ENCODE peak calls at places on chromosomes 12 and 14, in six cellular contexts. A, Q, E, U, K and O are unnamed samples.

GRCh38 chr12:64571346-64571745 is 38.9 kb upstream of the RASSF3 start:
- DNase-seq in K (no peak), U (no peak), Q (no peak), A (no peak), E (no peak), O (no peak)

GRCh38 chr14:23112359-23113178 is 6.5 kb downstream of the CEBPE start:
- DNase-seq in K (no peak), Q (no peak), E (no peak), A (no peak), U (no peak), O (peak)

GRCh38 chr12:9870311-9870866 is 1.2 kb upstream of the CLEC2B start:
- DNase-seq in K (no peak), E (no peak), A (no peak), Q (peak), U (no peak), O (no peak)

GRCh38 chr12:106118278-106118820 is 20.4 kb downstream of the NUAK1 start:
- DNase-seq in A (no peak), U (no peak), K (no peak), E (no peak), Q (no peak), O (no peak)

GRCh38 chr12:49636574-49636973 is 13.2 kb downstream of the PRPF40B start:
- DNase-seq in Q (no peak), U (no peak), K (no peak), A (no peak), E (no peak), O (no peak)

GRCh38 chr12:23719493-23719892 is 230.0 kb downstream of the SOX5 start:
- DNase-seq in U (no peak), K (no peak), Q (no peak), A (no peak), E (no peak), O (no peak)

GRCh38 chr12:52838871-52839446 is 4.8 kb upstream of the KRT79 start:
- DNase-seq in A (no peak), K (no peak), E (no peak), Q (no peak), U (no peak), O (no peak)

GRCh38 chr14:74257988-74258704 is 18.9 kb downstream of the VSX2 start:
- DNase-seq in U (no peak), A (no peak), K (no peak), E (no peak), Q (no peak), O (no peak)

GRCh38 chr12:57614178-57614947 is 3.1 kb downstream of the ARHGEF25 start:
- DNase-seq in Q (no peak), U (peak), E (no peak), A (no peak), K (no peak), O (no peak)

GRCh38 chr12:93113317-93114006 is 184.4 kb upstream of the EEA1 start:
- DNase-seq in E (no peak), A (no peak), Q (no peak), U (no peak), K (no peak), O (no peak)

GRCh38 chr14:29671034-29671433 is 256.6 kb downstream of the PRKD1 start:
- DNase-seq in K (no peak), U (no peak), Q (peak), A (no peak), E (no peak), O (no peak)

GRCh38 chr14:72796935-72797334 is 97.0 kb downstream of the DPF3 start:
- DNase-seq in K (no peak), A (no peak), U (no peak), Q (no peak), E (no peak), O (no peak)

GRCh38 chr12:72272731-72273498 is 745 bp downstream of the TRHDE start:
- DNase-seq in A (peak), U (peak), E (no peak), K (no peak), Q (peak), O (no peak)

GRCh38 chr12:93139028-93139665 is 210.1 kb upstream of the EEA1 start:
- DNase-seq in A (no peak), U (peak), E (no peak), Q (no peak), K (no peak), O (peak)

GRCh38 chr12:49334226-49334625 is 2.8 kb downstream of the C1QL4 start:
- DNase-seq in E (no peak), A (no peak), Q (no peak), U (no peak), K (no peak), O (no peak)

GRCh38 chr12:101719566-101719965 is 19.7 kb downstream of the SYCP3 start:
- DNase-seq in Q (peak), A (no peak), K (no peak), E (no peak), U (no peak), O (no peak)

GRCh38 chr12:117847371-117847770 is 121.4 kb downstream of the KSR2 start:
- DNase-seq in E (no peak), Q (no peak), K (no peak), A (no peak), U (no peak), O (no peak)

GRCh38 chr12:115023279-115023678 is 339.3 kb upstream of the TBX3 start:
- DNase-seq in K (no peak), A (no peak), Q (no peak), U (no peak), E (no peak), O (no peak)

GRCh38 chr12:49121047-49121696 is 10.0 kb downstream of the TUBA1B start:
- DNase-seq in Q (peak), E (no peak), A (no peak), U (no peak), K (no peak), O (no peak)

GRCh38 chr12:4649358-4649661 is 396 bp downstream of the NDUFA9 start:
- DNase-seq in Q (no peak), U (no peak), E (no peak), A (no peak), K (no peak), O (no peak)

GRCh38 chr14:101360045-101360931 is 201.0 kb upstream of the DIO3 start:
- DNase-seq in E (no peak), U (no peak), K (no peak), Q (no peak), A (no peak), O (no peak)

GRCh38 chr12:126554599-126554998 is 1489.4 kb downstream of the AACS start:
- DNase-seq in K (no peak), E (no peak), A (no peak), U (no peak), Q (no peak), O (no peak)

GRCh38 chr12:96117460-96117859 is 76.7 kb upstream of the ELK3 start:
- DNase-seq in A (no peak), Q (no peak), U (no peak), E (no peak), K (no peak), O (no peak)

GRCh38 chr12:16165506-16165905 is 112.0 kb downstream of the SLC15A5 start:
- DNase-seq in Q (peak), U (no peak), K (no peak), E (no peak), A (no peak), O (no peak)

GRCh38 chr12:42309996-42310395 is 15.9 kb downstream of the ZCRB1 start:
- DNase-seq in Q (no peak), K (no peak), E (no peak), U (no peak), A (no peak), O (no peak)

GRCh38 chr12:54937376-54937775 is 47.2 kb downstream of the TESPA1 start:
- DNase-seq in U (no peak), Q (no peak), E (no peak), A (no peak), K (no peak), O (no peak)

GRCh38 chr12:13093850-13094225 is 9.6 kb downstream of the GSG1 start:
- DNase-seq in E (no peak), A (no peak), Q (no peak), U (no peak), K (no peak), O (no peak)